ENCODE peak calls at places on chromosomes 16 and 17, in nine cellular contexts. Q is body of pancreas, V is spleen, P is A549, D is heart left ventricle, R is sigmoid colon, W is endothelial cell of umbilical vein, E is ovary, S is HepG2. H is an unnamed sample.

GRCh38 chr17:67725232-67726206 is 7.8 kb downstream of the NOL11 start:
- DNase-seq in W (no peak), Q (no peak), E (no peak), R (no peak), V (no peak), S (no peak), P (no peak), D (no peak), H (no peak)

GRCh38 chr16:22948058-22948602 is 134.2 kb downstream of the HS3ST2 start:
- DNase-seq in R (no peak), D (no peak), Q (no peak), V (no peak), P (no peak), S (no peak), W (no peak), E (no peak), H (no peak)

GRCh38 chr17:79980246-79981043 is 55.2 kb downstream of the TBC1D16 start:
- DNase-seq in W (no peak), V (peak; percentile 48), R (peak; percentile 39), E (no peak), Q (peak; percentile 8), S (no peak), P (no peak), D (no peak), H (no peak)

GRCh38 chr17:39919087-39919683 is 750 bp upstream of the GSDMB start:
- DNase-seq in D (no peak), S (no peak), P (no peak), E (no peak), Q (no peak), W (no peak), R (no peak), V (no peak), H (no peak)

GRCh38 chr17:60327122-60327869 is 64.6 kb downstream of the USP32 start:
- DNase-seq in S (no peak), D (no peak), Q (no peak), W (no peak), E (no peak), V (no peak), P (no peak), R (no peak), H (no peak)

GRCh38 chr16:85204242-85205010 is 92.2 kb upstream of the CIBAR2 start:
- DNase-seq in Q (no peak), S (no peak), E (no peak), W (peak; percentile 76), R (no peak), V (no peak), D (peak; percentile 31), P (no peak), H (no peak)

GRCh38 chr16:84700518-84701277 is 898 bp downstream of the USP10 start:
- DNase-seq in R (peak; percentile 62), Q (peak; percentile 20), P (peak; percentile 29), E (no peak), W (peak; percentile 46), S (no peak), D (no peak), V (no peak), H (no peak)

GRCh38 chr17:9195961-9196668 is 174.8 kb downstream of the NTN1 start:
- DNase-seq in D (no peak), V (peak; percentile 35), W (no peak), S (no peak), Q (no peak), P (no peak), E (no peak), R (no peak), H (no peak)

GRCh38 chr16:75263291-75263962 is 12.0 kb upstream of the BCAR1 start:
- DNase-seq in D (peak; percentile 37), P (no peak), R (peak; percentile 67), E (no peak), V (no peak), S (no peak), W (no peak), Q (no peak), H (no peak)

GRCh38 chr17:73192894-73193701 is at the start of gene COG1:
- DNase-seq in P (peak; percentile 91), S (peak; percentile 81), V (peak; percentile 97), Q (peak; percentile 89), E (peak; percentile 82), W (peak; percentile 86), R (peak; percentile 93), D (peak; percentile 87), H (peak; percentile 96)

GRCh38 chr16:84839054-84839453 is 19.3 kb downstream of the CRISPLD2 start:
- DNase-seq in P (no peak), E (no peak), W (no peak), D (peak; percentile 36), R (peak; percentile 87), S (no peak), V (no peak), Q (no peak), H (no peak)

GRCh38 chr16:47359478-47359877 is 101.4 kb downstream of the ITFG1 start:
- DNase-seq in Q (no peak), P (no peak), S (no peak), W (peak; percentile 4), V (no peak), D (no peak), E (no peak), R (no peak), H (no peak)

GRCh38 chr17:82107341-82107860 is 9.4 kb upstream of the FASN start:
- DNase-seq in Q (no peak), R (peak; percentile 67), V (peak; percentile 74), D (no peak), P (peak; percentile 59), S (peak; percentile 43), W (no peak), E (peak; percentile 12), H (no peak)

GRCh38 chr17:78234261-78234865 is 2.9 kb downstream of the TMEM235 start:
- DNase-seq in V (no peak), E (no peak), W (no peak), P (no peak), Q (no peak), R (no peak), D (no peak), S (no peak), H (no peak)

GRCh38 chr17:73340093-73340596 is 28.3 kb upstream of the CDC42EP4 start:
- DNase-seq in P (peak; percentile 96), Q (no peak), E (no peak), S (peak; percentile 88), V (no peak), W (no peak), D (no peak), R (peak; percentile 87), H (no peak)

GRCh38 chr16:85520853-85521736 is 92.0 kb upstream of the GSE1 start:
- DNase-seq in S (peak; percentile 71), W (no peak), V (no peak), Q (peak; percentile 95), D (no peak), R (peak; percentile 64), E (no peak), P (no peak), H (no peak)

GRCh38 chr17:21166599-21167265 is 40.0 kb downstream of the DHRS7B start:
- DNase-seq in V (no peak), Q (no peak), S (no peak), E (no peak), D (no peak), R (no peak), P (no peak), W (no peak), H (no peak)

GRCh38 chr17:76716146-76716833 is 5.5 kb upstream of the MXRA7 start:
- DNase-seq in Q (no peak), V (peak; percentile 82), S (no peak), W (no peak), E (no peak), R (peak; percentile 77), D (peak; percentile 81), P (no peak), H (no peak)
- TF ChIP-seq POLR2A in Q (peak; percentile 6), V (no peak), S (no peak), W (no peak), E (no peak), R (no peak), D (no peak), P (no peak), H (no peak)

GRCh38 chr17:62724398-62725146 is 83.5 kb downstream of the MARCHF10 start:
- DNase-seq in V (peak; percentile 89), Q (no peak), R (peak; percentile 12), S (no peak), P (no peak), E (no peak), D (no peak), W (no peak), H (no peak)
- H3K4me1 ChIP-seq in V (peaks cover 50% of the 10 kb centered on the region), Q (peaks cover 5% of the 10 kb centered on the region), R (no peaks in the 10 kb centered on the region), S (peaks cover 6% of the 10 kb centered on the region), P (peaks cover 13% of the 10 kb centered on the region), E (peaks cover 5% of the 10 kb centered on the region), D (no peaks in the 10 kb centered on the region), W (peaks cover 3% of the 10 kb centered on the region), H (no peaks in the 10 kb centered on the region)

DNA sequence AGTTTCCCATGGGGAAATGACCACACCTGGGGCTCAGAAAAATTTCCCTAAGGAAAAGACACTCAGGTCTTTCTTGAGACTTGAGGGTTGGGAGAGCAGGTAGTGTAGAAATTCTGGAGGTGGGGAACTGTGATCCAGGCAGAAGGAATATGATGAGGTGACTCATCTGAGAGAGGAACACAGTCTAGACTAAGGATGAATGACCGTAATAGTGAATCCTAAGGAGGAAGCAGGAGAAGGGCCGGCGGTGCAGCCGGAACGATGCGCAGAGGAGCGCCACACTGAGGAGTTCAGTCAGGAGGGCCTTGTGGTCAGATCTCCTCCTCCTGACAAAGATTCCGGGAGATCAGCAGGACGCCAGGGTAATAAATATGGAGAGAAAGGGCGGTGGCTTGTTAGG is 135.7 kb downstream of the PARN start:
- DNase-seq in E (no peak), V (no peak), R (no peak), S (no peak), W (no peak), D (no peak), P (peak; percentile 37), Q (no peak), H (peak; percentile 14)
- TF ChIP-seq POLR2A in E (no peak), V (no peak), R (no peak), S (no peak), W (no peak), D (no peak), P (no peak), Q (no peak), H (no peak)

GRCh38 chr17:58341861-58342475 is 10.0 kb downstream of the SUPT4H1 start:
- DNase-seq in Q (no peak), E (no peak), S (no peak), R (no peak), V (no peak), D (no peak), P (no peak), W (no peak), H (no peak)
- H3K4me1 ChIP-seq in Q (no peaks in the 10 kb centered on the region), E (no peaks in the 10 kb centered on the region), S (peaks cover 28% of the 10 kb centered on the region), R (no peaks in the 10 kb centered on the region), V (peaks cover 100% of the 10 kb centered on the region), D (no peaks in the 10 kb centered on the region), P (peaks cover 2% of the 10 kb centered on the region), W (peaks cover 4% of the 10 kb centered on the region), H (peaks cover 25% of the 10 kb centered on the region)

GRCh38 chr16:81855552-81856153 is 76.6 kb downstream of the PLCG2 start:
- DNase-seq in Q (no peak), V (no peak), E (no peak), P (no peak), D (no peak), W (no peak), S (no peak), R (no peak), H (no peak)
- TF ChIP-seq POLR2A in Q (no peak), V (no peak), E (no peak), P (no peak), D (no peak), W (no peak), S (no peak), R (no peak), H (no peak)

H was measured in esophagus muscularis mucosa.